ENCODE peak calls at places on chromosomes 4 and X, in six cellular contexts. S, I, F, G, B and W are unnamed samples.

GRCh38 chr4:1910643-1911042 is 39.5 kb downstream of the NSD2 start:
- DNase-seq in S (no peak), I (peak; percentile 35), F (peak; percentile 71), G (peak; percentile 40), B (peak; percentile 33), W (peak; percentile 68)

GRCh38 chr4:15398732-15399131 is 29.1 kb upstream of the C1QTNF7 start:
- DNase-seq in S (no peak), I (no peak), F (no peak), G (no peak), B (no peak), W (no peak)

GRCh38 chr4:80295841-80296240 is 29.4 kb downstream of the FGF5 start:
- DNase-seq in S (no peak), I (no peak), F (no peak), G (no peak), B (no peak), W (no peak)

GRCh38 chr4:124918559-124919122 is 206.1 kb upstream of the ANKRD50 start:
- DNase-seq in S (no peak), I (no peak), F (no peak), G (no peak), B (no peak), W (no peak)

GRCh38 chr4:4575284-4576211 is 33.7 kb upstream of the STX18 start:
- DNase-seq in S (peak; percentile 66), I (no peak), F (peak; percentile 6), G (peak; percentile 50), B (peak; percentile 71), W (peak; percentile 61)

GRCh38 chr4:17468638-17469221 is 43.2 kb downstream of the QDPR start:
- DNase-seq in S (no peak), I (peak; percentile 15), F (peak; percentile 20), G (peak; percentile 31), B (peak; percentile 41), W (peak; percentile 45)

GRCh38 chr4:4521069-4521468 is 20.8 kb downstream of the STX18 start:
- DNase-seq in S (no peak), I (no peak), F (no peak), G (no peak), B (peak; percentile 43), W (peak; percentile 40)

GRCh38 chr4:36386691-36387090 is 105.3 kb downstream of the DTHD1 start:
- DNase-seq in S (no peak), I (no peak), F (no peak), G (no peak), B (no peak), W (no peak)

GRCh38 chr4:146643812-146644401 is 5.2 kb downstream of the POU4F2 start:
- DNase-seq in S (no peak), I (peak; percentile 3), F (no peak), G (peak; percentile 54), B (peak; percentile 22), W (peak; percentile 45)

GRCh38 chrX:136214551-136214950 is 36.6 kb downstream of the MAP7D3 start:
- DNase-seq in S (no peak), I (no peak), F (peak; percentile 68), G (peak; percentile 92), B (no peak), W (peak; percentile 81)

GRCh38 chr4:112633477-112634235 is 3.1 kb downstream of the ZGRF1 start:
- DNase-seq in S (no peak), I (peak; percentile 44), F (no peak), G (peak; percentile 38), B (peak; percentile 40), W (peak; percentile 53)

GRCh38 chr4:53914313-53915016 is 149.9 kb downstream of the CHIC2 start:
- DNase-seq in S (peak; percentile 54), I (no peak), F (peak; percentile 93), G (peak; percentile 99), B (no peak), W (peak; percentile 62)

GRCh38 chrX:15430584-15430983 is 46.4 kb upstream of the VEGFD start:
- DNase-seq in S (no peak), I (no peak), F (no peak), G (no peak), B (no peak), W (no peak)

GRCh38 chr4:115310671-115311070 is 197.3 kb upstream of the NDST4 start:
- DNase-seq in S (no peak), I (no peak), F (no peak), G (no peak), B (no peak), W (no peak)

GRCh38 chr4:128322311-128322710 is 34.7 kb upstream of the PGRMC2 start:
- DNase-seq in S (no peak), I (no peak), F (peak; percentile 69), G (peak; percentile 78), B (no peak), W (peak; percentile 23)

GRCh38 chr4:112029642-112030235 is 115.5 kb upstream of the FAM241A start:
- DNase-seq in S (no peak), I (no peak), F (no peak), G (no peak), B (no peak), W (no peak)

GRCh38 chrX:120604359-120604782 is 470 bp downstream of the MCTS1 start:
- DNase-seq in S (no peak), I (peak; percentile 63), F (peak; percentile 32), G (peak; percentile 37), B (peak; percentile 65), W (peak; percentile 18)

GRCh38 chr4:128565565-128566186 is 243.8 kb upstream of the JADE1 start:
- DNase-seq in S (no peak), I (peak; percentile 33), F (no peak), G (peak; percentile 46), B (peak; percentile 56), W (no peak)

GRCh38 chr4:25299476-25300203 is 12.9 kb upstream of the ZCCHC4 start:
- DNase-seq in S (no peak), I (no peak), F (no peak), G (peak; percentile 83), B (no peak), W (no peak)

GRCh38 chr4:104677122-104677521 is 182.4 kb upstream of the CXXC4 start:
- DNase-seq in S (no peak), I (no peak), F (no peak), G (no peak), B (no peak), W (peak; percentile 19)

GRCh38 chrX:135477576-135477975 is 42.9 kb upstream of the INTS6L start:
- DNase-seq in S (peak; percentile 30), I (peak; percentile 24), F (peak; percentile 72), G (peak; percentile 81), B (peak; percentile 42), W (peak; percentile 61)

GRCh38 chr4:5890063-5890727 is 2.7 kb downstream of the CRMP1 start:
- DNase-seq in S (no peak), I (no peak), F (no peak), G (no peak), B (no peak), W (peak; percentile 18)

GRCh38 chr4:47615385-47615784 is 130.3 kb downstream of the ATP10D start:
- DNase-seq in S (no peak), I (no peak), F (peak; percentile 17), G (no peak), B (no peak), W (peak; percentile 57)

GRCh38 chr4:118270492-118270891 is 82.3 kb downstream of the PRSS12 start:
- DNase-seq in S (no peak), I (peak; percentile 65), F (no peak), G (peak; percentile 66), B (peak; percentile 62), W (peak; percentile 72)

GRCh38 chrX:13131511-13132137 is 87.2 kb upstream of the FAM9C start:
- DNase-seq in S (no peak), I (no peak), F (no peak), G (no peak), B (peak; percentile 43), W (no peak)

GRCh38 chr4:155787113-155787710 is 28.4 kb downstream of the GUCY1B1 start:
- DNase-seq in S (no peak), I (peak; percentile 18), F (peak; percentile 64), G (peak; percentile 74), B (peak; percentile 79), W (peak; percentile 71)

GRCh38 chrX:48003758-48004457 is at the start of gene ZNF182:
- DNase-seq in S (peak; percentile 93), I (peak; percentile 95), F (peak; percentile 82), G (peak; percentile 91), B (peak; percentile 95), W (peak; percentile 85)

DNA sequence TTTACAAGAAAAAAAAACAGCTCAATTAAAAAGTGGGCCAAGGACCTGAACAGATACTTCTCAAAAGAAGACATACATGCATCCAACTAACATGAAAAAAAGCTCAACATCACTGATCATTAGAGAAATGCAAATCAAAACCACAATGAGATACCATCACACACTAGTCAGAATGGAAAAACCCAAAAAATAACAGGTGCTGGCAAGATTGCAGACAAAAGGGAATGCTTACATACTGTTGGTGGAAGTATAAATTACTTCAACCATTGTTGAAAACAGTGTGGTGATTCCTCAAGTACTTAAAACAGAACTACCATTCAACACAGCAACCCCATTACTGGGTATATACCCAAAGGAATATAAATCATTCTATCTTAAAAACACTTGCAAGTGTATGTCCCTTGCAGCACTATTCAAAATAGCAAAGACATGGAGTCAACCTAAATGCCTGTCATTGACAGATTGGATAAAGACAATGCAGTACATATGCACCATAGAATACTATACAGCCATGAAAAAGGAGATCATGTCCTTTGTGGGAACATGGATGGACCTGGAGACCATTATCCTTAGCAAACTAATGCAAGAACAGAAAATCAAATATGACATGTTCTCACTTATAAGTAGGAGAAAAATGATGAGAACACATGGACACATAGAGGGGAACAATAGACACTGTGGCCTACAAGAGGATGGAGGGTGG is 97.6 kb downstream of the RAB28 start:
- DNase-seq in S (no peak), I (no peak), F (no peak), G (no peak), B (peak; percentile 20), W (peak; percentile 52)
- H3K4me3 ChIP-seq in S (no peak overlapping the region), I (no peak overlapping the region), F (no peak overlapping the region), G (no peak overlapping the region), B (no peak overlapping the region), W (no peak overlapping the region)

DNA sequence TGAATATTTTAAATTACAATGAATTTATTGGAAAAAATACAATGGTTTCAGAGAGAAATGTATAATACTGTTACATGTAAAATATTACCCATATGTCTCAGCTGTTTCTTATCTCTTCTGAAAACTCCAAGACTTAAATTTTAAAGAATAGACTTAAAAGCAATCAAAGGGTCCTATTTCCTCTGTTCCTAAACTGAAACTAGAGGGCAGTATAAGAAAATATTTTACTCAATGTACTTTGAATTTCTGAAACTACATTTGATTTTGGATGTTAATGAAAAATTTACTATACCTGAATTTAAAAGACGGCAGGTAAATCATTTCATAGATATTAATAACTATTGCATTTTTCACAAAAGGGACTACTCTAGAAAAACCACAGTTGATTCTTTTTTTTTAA is 200.2 kb downstream of the LRBA start:
- DNase-seq in S (no peak), I (no peak), F (no peak), G (peak; percentile 10), B (no peak), W (peak; percentile 8)
- TF ChIP-seq CTCF in S (no peak), I (peak; percentile 67), F (no peak), G (peak; percentile 46), B (no peak), W (no peak)

DNA sequence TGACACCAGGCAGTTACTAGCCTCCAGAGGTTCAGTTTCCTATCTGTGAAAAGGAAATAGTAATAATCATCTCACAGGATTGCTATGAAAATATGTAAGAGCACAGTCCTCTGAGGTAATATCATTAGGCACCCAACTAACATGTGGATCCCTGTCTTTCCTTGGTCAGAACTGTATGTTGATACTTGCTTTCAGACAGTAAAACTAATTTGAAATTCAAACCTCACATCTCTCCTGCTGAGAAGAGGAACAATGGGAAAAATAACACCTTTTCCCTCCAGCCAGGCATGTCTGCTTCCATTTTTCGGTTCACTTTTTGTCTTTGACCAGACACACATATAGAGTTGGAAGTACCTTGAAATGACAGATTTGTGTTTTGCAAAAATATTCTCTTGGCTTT is 262.7 kb downstream of the IL15 start:
- DNase-seq in S (no peak), I (no peak), F (no peak), G (no peak), B (no peak), W (no peak)
- H3K4me3 ChIP-seq in S (no peak overlapping the region), I (no peak overlapping the region), F (no peak overlapping the region), G (no peak overlapping the region), B (no peak overlapping the region), W (no peak overlapping the region)

GRCh38 chr4:8320386-8320750 is 50.8 kb downstream of the HTRA3 start:
- DNase-seq in S (no peak), I (peak; percentile 20), F (no peak), G (peak; percentile 17), B (peak; percentile 21), W (no peak)
- TF ChIP-seq CTCF in S (no peak), I (peak; percentile 55), F (peak; percentile 42), G (peak; percentile 41), B (peak; percentile 26), W (peak; percentile 23)